ENCODE peak calls at places on chromosomes 11 and 22, in ten cellular contexts. N is coronary artery, W is AG10803, E is fibroblast of pulmonary artery, S is neuronal stem cell, F is AG04450, K is dorsolateral prefrontal cortex, G is epithelial cell of esophagus, H is endodermal cell, P is pancreas. I is an unnamed sample.

GRCh38 chr11:7579226-7579825 is 65.5 kb downstream of the PPFIBP2 start:
- DNase-seq in N (no peak), W (peak; percentile 68), H (no peak), P (no peak), F (no peak), S (no peak), E (peak; percentile 66), G (no peak), K (no peak), I (no peak)

GRCh38 chr11:38598413-38598812 is 2000.4 kb upstream of the RAG2 start:
- DNase-seq in E (no peak), S (peak; percentile 15), K (no peak), F (no peak), G (no peak), W (no peak), H (no peak), N (no peak), P (no peak), I (no peak)

GRCh38 chr22:19432092-19432844 is at the start of gene MRPL40:
- DNase-seq in G (peak; percentile 96), F (peak; percentile 83), E (peak; percentile 96), K (peak; percentile 97), H (peak; percentile 93), W (peak; percentile 93), S (peak; percentile 81), P (peak; percentile 94), N (peak; percentile 95), I (peak; percentile 88)

GRCh38 chr22:22666307-22667091 is 22.1 kb downstream of the GGTLC2 start:
- DNase-seq in N (no peak), G (no peak), P (peak; percentile 60), S (no peak), F (no peak), H (peak; percentile 87), K (no peak), W (peak; percentile 9), E (peak; percentile 52), I (no peak)

GRCh38 chr11:120561286-120561685 is 49.7 kb downstream of the GRIK4 start:
- DNase-seq in E (no peak), H (peak; percentile 37), F (no peak), K (no peak), P (no peak), W (no peak), S (no peak), N (no peak), G (no peak), I (no peak)

GRCh38 chr11:107858217-107859070 is at the start of gene SLC35F2:
- DNase-seq in G (peak; percentile 86), K (peak; percentile 55), H (peak; percentile 92), S (peak; percentile 62), N (no peak), F (no peak), E (peak; percentile 61), W (peak; percentile 40), P (peak; percentile 70), I (no peak)

GRCh38 chr22:50197856-50198623 is 2.8 kb upstream of the SELENOO start:
- DNase-seq in F (no peak), E (no peak), W (no peak), N (no peak), S (no peak), H (no peak), P (no peak), G (no peak), K (no peak), I (no peak)

GRCh38 chr22:37681001-37681424 is 5.1 kb upstream of the NOL12 start:
- DNase-seq in N (no peak), G (peak; percentile 16), P (no peak), F (no peak), K (no peak), W (peak; percentile 41), E (no peak), H (no peak), S (no peak), I (no peak)

GRCh38 chr22:19890502-19891349 is 36.1 kb upstream of the GNB1L start:
- DNase-seq in K (no peak), N (no peak), G (no peak), P (no peak), F (no peak), H (no peak), S (no peak), W (no peak), E (no peak), I (no peak)

DNA sequence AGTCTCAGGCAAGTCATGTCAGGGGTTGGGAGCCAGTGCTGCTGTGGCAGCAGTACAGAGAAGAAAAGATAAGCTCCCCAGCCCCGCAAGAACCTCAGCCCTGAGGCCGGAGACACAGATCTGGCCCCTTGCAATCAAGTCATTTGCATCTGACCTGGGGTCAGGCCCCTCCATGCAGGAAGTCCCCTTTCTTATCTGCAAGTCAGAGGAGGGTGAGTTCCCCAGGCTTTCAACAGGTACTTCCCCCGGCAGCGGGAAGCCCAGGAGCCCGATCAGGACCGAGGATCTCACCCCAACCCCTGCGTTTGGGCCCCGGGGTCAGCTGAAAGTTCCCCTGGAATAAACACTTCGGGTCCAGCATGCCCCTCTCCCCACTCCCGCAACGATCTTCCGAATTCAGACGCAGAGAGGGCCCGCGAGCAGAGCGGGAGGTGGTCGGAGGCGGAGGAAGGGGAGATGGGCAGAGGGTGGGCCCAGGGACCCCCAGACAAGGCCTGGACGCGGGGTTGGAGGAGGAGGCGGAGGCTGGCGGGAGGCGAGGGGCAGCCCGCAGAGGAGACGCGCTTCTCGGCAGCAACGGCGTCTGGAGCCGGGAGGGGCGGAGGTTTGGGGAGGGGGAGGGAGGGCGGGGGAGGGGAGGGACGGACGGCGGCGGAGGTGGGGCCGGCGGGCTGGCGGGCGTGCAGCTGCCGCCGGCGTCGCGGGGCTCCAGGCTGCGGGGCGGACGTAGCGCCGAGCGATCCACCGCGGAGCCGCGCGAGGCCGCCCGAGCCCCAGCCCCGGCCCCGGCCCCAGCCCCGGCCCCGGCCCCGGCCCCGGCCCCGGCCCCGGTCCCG is at the start of gene TSPAN18:
- DNase-seq in S (peak; percentile 72), K (no peak), H (peak; percentile 92), F (no peak), E (no peak), P (no peak), W (no peak), G (no peak), N (no peak), I (no peak)
- H3K4me3 ChIP-seq in S (peak within 1 kb of the TSS; percentile 93), K (peak within 1 kb of the TSS; percentile 66), H (peak within 1 kb of the TSS; percentile 80), F (peak within 1 kb of the TSS; percentile 56), E (peak within 1 kb of the TSS; percentile 47), P (peak within 1 kb of the TSS; percentile 69), W (peak within 1 kb of the TSS; percentile 61), G (peak within 1 kb of the TSS; percentile 26), N (peak within 1 kb of the TSS; percentile 80), I (peak within 1 kb of the TSS; percentile 38)

DNA sequence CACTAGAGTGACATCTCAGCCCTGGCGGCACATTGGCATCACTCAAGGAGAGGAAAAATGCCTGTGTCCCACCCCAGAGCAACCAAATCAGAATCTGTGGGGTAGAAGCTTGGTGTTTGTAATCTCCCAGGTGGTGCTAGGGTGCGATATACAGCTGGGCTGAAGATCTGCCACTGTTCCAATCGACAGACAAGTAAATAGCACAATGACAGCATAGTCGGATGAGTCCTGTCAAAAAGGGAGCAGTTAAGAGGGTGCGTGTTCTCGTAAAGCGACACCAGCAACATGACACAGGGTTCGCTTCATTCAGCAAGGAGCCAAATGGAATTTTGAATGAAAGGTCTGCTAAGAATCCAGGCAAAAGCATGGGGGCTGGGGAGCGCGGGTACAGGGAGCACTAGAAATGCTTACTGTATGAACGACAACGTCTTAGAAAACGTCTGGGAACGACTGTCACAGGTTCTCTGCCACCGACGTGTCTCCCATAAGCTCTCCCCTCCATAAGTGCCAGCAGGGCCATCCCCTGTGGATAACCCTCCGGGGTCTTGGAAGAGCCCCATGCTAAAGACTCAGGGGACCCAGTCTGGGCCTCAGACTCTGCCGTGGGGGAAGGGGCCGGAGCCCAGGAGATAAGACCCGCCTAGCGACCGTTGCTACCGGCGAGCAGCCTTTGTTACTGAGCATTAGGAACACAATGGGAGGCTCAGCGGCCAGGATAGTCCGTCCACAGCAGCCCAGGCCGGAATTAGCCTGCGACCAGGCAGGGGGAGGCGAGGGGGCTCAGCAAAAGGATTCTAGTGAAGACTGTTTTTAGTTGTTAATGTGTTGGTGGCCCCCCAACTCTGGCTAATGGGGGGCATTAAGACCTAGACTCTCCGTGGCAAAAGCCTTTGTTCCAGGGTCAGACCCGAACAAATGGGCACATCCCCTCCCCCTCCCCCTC is 20.8 kb downstream of the ADA2 start:
- DNase-seq in K (no peak), N (no peak), H (peak; percentile 97), F (no peak), W (no peak), G (no peak), E (peak; percentile 35), S (peak; percentile 90), P (no peak), I (no peak)
- H3K4me3 ChIP-seq in K (peak overlapping the region; percentile 59), N (peak overlapping the region; percentile 48), H (peak overlapping the region; percentile 72), F (peak overlapping the region; percentile 31), W (peak overlapping the region; percentile 49), G (no peak overlapping the region), E (peak overlapping the region; percentile 34), S (peak overlapping the region; percentile 71), P (peak overlapping the region; percentile 31), I (no peak overlapping the region)

DNA sequence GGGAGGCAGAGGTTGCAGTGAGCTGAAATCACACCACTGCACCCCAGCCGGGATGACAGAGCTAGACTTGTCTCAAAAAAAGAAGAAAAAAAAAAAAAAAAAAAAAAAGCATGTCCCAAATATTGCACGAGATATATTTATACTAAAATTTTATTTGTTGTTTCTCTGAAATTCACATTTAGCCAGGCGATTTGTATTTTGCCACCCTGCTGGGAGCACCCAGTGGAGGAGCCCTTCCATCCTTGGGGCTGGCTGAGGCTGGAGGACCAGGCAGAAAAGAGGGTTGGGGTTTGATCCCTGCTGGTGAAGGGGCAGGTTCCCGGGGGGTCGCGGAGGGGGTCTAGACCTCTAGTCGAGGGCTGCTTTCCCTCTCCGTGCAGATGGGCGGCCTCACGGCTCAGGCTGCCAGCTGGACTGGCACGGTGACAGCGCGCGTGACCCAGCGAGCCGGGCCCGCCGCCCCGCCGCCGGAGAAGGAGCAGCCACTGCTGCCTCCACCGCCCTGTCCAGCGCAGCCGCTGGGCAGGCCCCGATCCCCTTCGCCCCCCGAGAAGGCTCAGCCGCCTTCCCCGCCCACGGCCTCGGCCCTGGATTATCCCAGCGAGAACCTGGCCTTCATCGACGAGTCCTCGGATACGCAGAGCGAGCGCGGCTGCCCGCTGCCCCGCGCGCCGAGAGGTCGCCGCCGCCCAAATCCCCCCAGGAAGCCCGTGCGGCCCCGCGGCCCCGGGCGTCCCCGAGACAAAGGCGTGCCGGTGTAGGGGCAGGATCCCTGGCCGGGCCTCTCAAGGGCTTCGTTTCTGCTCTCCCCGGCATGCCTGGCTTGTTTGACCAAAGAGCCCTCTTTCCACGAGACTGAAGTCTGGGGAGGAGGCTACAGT is 952 bp upstream of the CATSPERZ start:
- DNase-seq in S (no peak), H (no peak), K (peak; percentile 80), E (no peak), N (no peak), P (peak; percentile 63), W (peak; percentile 25), G (no peak), F (no peak), I (no peak)
- H3K4me3 ChIP-seq in S (peak overlapping the region; percentile 54), H (no peak overlapping the region), K (peak overlapping the region; percentile 61), E (no peak overlapping the region), N (peak overlapping the region; percentile 74), P (peak overlapping the region; percentile 46), W (peak overlapping the region; percentile 24), G (no peak overlapping the region), F (peak overlapping the region; percentile 27), I (peak overlapping the region; percentile 24)

GRCh38 chr11:111347723-111348115 is 31.4 kb downstream of the POU2AF1 start:
- DNase-seq in N (no peak), S (no peak), H (peak; percentile 8), G (no peak), W (peak; percentile 58), P (no peak), E (peak; percentile 17), F (no peak), K (no peak), I (peak; percentile 72)
- H3K4me3 ChIP-seq in N (no peak overlapping the region), S (no peak overlapping the region), H (no peak overlapping the region), G (no peak overlapping the region), W (no peak overlapping the region), P (no peak overlapping the region), E (no peak overlapping the region), F (no peak overlapping the region), K (no peak overlapping the region), I (no peak overlapping the region)